ENCODE peak calls at places on chromosomes 7 and 10, in ten cellular contexts. O, B, Q, S, I, L, Z, V, Y and R are unnamed samples.

GRCh38 chr10:122132331-122132755 is 138.8 kb upstream of the BTBD16 start:
- DNase-seq in O (peak), B (peak), Q (no peak), S (no peak), I (no peak), L (no peak), Z (no peak), V (no peak), Y (no peak), R (peak)

GRCh38 chr7:50988465-50988864 is 205.8 kb upstream of the GRB10 start:
- DNase-seq in O (no peak), B (no peak), Q (no peak), S (no peak), I (no peak), L (no peak), Z (no peak), V (no peak), Y (no peak), R (peak)

GRCh38 chr7:1750541-1751021 is 80.5 kb downstream of the ELFN1 start:
- DNase-seq in O (no peak), B (no peak), Q (no peak), S (no peak), I (no peak), L (no peak), Z (no peak), V (no peak), Y (no peak), R (no peak)

GRCh38 chr10:4519691-4520402 is 306.2 kb upstream of the AKR1E2 start:
- DNase-seq in O (no peak), B (no peak), Q (peak), S (no peak), I (no peak), L (no peak), Z (no peak), V (no peak), Y (no peak), R (no peak)

GRCh38 chr10:63267414-63268138 is 134.4 kb downstream of the NRBF2 start:
- DNase-seq in O (no peak), B (no peak), Q (peak), S (no peak), I (no peak), L (no peak), Z (no peak), V (no peak), Y (peak), R (peak)

GRCh38 chr7:30713397-30713796 is 31.1 kb upstream of the CRHR2 start:
- DNase-seq in O (no peak), B (no peak), Q (no peak), S (no peak), I (no peak), L (no peak), Z (no peak), V (no peak), Y (no peak), R (no peak)

GRCh38 chr7:108165726-108166125 is 35.6 kb upstream of the LAMB4 start:
- DNase-seq in O (no peak), B (no peak), Q (no peak), S (no peak), I (no peak), L (no peak), Z (no peak), V (no peak), Y (no peak), R (no peak)

GRCh38 chr10:133318494-133319127 is 9.9 kb downstream of the ZNF511 start:
- DNase-seq in O (peak), B (peak), Q (no peak), S (peak), I (peak), L (peak), Z (no peak), V (no peak), Y (peak), R (peak)

GRCh38 chr7:116522247-116522646 is 2.6 kb upstream of the CAV1 start:
- DNase-seq in O (no peak), B (no peak), Q (peak), S (no peak), I (no peak), L (no peak), Z (no peak), V (no peak), Y (no peak), R (peak)

GRCh38 chr10:116767235-116767634 is 24.9 kb upstream of the HSPA12A start:
- DNase-seq in O (no peak), B (no peak), Q (no peak), S (no peak), I (no peak), L (no peak), Z (no peak), V (peak), Y (no peak), R (peak)

GRCh38 chr7:27901028-27901760 is 161.2 kb downstream of the TAX1BP1 start:
- DNase-seq in O (no peak), B (no peak), Q (peak), S (no peak), I (no peak), L (peak), Z (no peak), V (no peak), Y (peak), R (no peak)

GRCh38 chr7:131786204-131786603 is 229.8 kb upstream of the PODXL start:
- DNase-seq in O (no peak), B (no peak), Q (no peak), S (no peak), I (no peak), L (no peak), Z (no peak), V (no peak), Y (peak), R (no peak)

GRCh38 chr7:82678259-82678658 is 234.7 kb upstream of the CACNA2D1 start:
- DNase-seq in O (no peak), B (no peak), Q (no peak), S (no peak), I (no peak), L (no peak), Z (no peak), V (no peak), Y (no peak), R (no peak)

GRCh38 chr7:34823650-34824258 is 165.7 kb downstream of the NPSR1 start:
- DNase-seq in O (peak), B (peak), Q (peak), S (peak), I (peak), L (peak), Z (peak), V (no peak), Y (peak), R (peak)

GRCh38 chr10:132096223-132096622 is 30.5 kb downstream of the JAKMIP3 start:
- DNase-seq in O (no peak), B (no peak), Q (no peak), S (no peak), I (no peak), L (no peak), Z (no peak), V (no peak), Y (peak), R (no peak)

GRCh38 chr7:154853727-154854095 is 149.2 kb downstream of the PAXIP1 start:
- DNase-seq in O (no peak), B (no peak), Q (no peak), S (no peak), I (no peak), L (no peak), Z (peak), V (no peak), Y (no peak), R (no peak)

GRCh38 chr10:76881477-76882220 is 756.0 kb downstream of the KCNMA1 start:
- DNase-seq in O (no peak), B (no peak), Q (peak), S (peak), I (no peak), L (no peak), Z (no peak), V (no peak), Y (no peak), R (no peak)

GRCh38 chr10:113895018-113895417 is 40.6 kb downstream of the NHLRC2 start:
- DNase-seq in O (no peak), B (no peak), Q (no peak), S (no peak), I (no peak), L (no peak), Z (no peak), V (no peak), Y (no peak), R (no peak)

GRCh38 chr10:3828404-3829192 is 43.6 kb upstream of the KLF6 start:
- DNase-seq in O (no peak), B (no peak), Q (peak), S (peak), I (no peak), L (peak), Z (no peak), V (peak), Y (peak), R (no peak)

GRCh38 chr7:14720792-14721191 is 181.8 kb downstream of the DGKB start:
- DNase-seq in O (no peak), B (no peak), Q (peak), S (no peak), I (no peak), L (no peak), Z (no peak), V (peak), Y (no peak), R (no peak)

GRCh38 chr7:139422126-139422525 is 61.3 kb downstream of the KLRG2 start:
- DNase-seq in O (no peak), B (no peak), Q (no peak), S (no peak), I (no peak), L (no peak), Z (no peak), V (no peak), Y (no peak), R (no peak)

GRCh38 chr7:72446566-72447462 is 34.7 kb upstream of the CALN1 start:
- DNase-seq in O (no peak), B (no peak), Q (no peak), S (no peak), I (no peak), L (no peak), Z (no peak), V (no peak), Y (no peak), R (peak)

GRCh38 chr7:11846311-11846710 is 14.3 kb upstream of the THSD7A start:
- DNase-seq in O (no peak), B (no peak), Q (no peak), S (no peak), I (no peak), L (no peak), Z (no peak), V (no peak), Y (no peak), R (peak)

GRCh38 chr10:95384011-95384704 is 93.4 kb upstream of the PDLIM1 start:
- DNase-seq in O (peak), B (no peak), Q (no peak), S (peak), I (no peak), L (peak), Z (no peak), V (no peak), Y (no peak), R (no peak)

GRCh38 chr7:114128880-114129279 is 210.1 kb upstream of the PPP1R3A start:
- DNase-seq in O (no peak), B (no peak), Q (no peak), S (no peak), I (no peak), L (no peak), Z (no peak), V (no peak), Y (no peak), R (no peak)